ENCODE peak calls at places on chromosomes 6 and 20, in four cellular contexts. One of them, this sample, is unnamed.

GRCh38 chr20:47179267-47179666 is 177.2 kb downstream of the ZMYND8 start:
- DNase-seq in kidney glomerular epithelial cell: no peak
- DNase-seq in iris pigment epithelial cell: no peak
- DNase-seq in neural crest cell: no peak
- DNase-seq in this sample: no peak

GRCh38 chr20:61662946-61663460 is 402.7 kb downstream of the TAF4 start:
- DNase-seq in kidney glomerular epithelial cell: no peak
- DNase-seq in iris pigment epithelial cell: no peak
- DNase-seq in neural crest cell: no peak
- DNase-seq in this sample: no peak

GRCh38 chr20:49541733-49542513 is 26.0 kb downstream of the PTGIS start:
- DNase-seq in kidney glomerular epithelial cell: peak
- DNase-seq in iris pigment epithelial cell: peak
- DNase-seq in neural crest cell: peak
- DNase-seq in this sample: peak

GRCh38 chr20:42026599-42026998 is 408.4 kb upstream of the CHD6 start:
- DNase-seq in kidney glomerular epithelial cell: no peak
- DNase-seq in iris pigment epithelial cell: no peak
- DNase-seq in neural crest cell: no peak
- DNase-seq in this sample: no peak

GRCh38 chr6:16181429-16182359 is 52.8 kb downstream of the MYLIP start:
- DNase-seq in kidney glomerular epithelial cell: no peak
- DNase-seq in iris pigment epithelial cell: peak
- DNase-seq in neural crest cell: no peak
- DNase-seq in this sample: no peak

GRCh38 chr20:33410081-33410742 is 8.9 kb upstream of the CDK5RAP1 start:
- DNase-seq in kidney glomerular epithelial cell: no peak
- DNase-seq in iris pigment epithelial cell: no peak
- DNase-seq in neural crest cell: no peak
- DNase-seq in this sample: no peak

GRCh38 chr6:106287215-106287614 is 38.3 kb downstream of the ATG5 start:
- DNase-seq in kidney glomerular epithelial cell: no peak
- DNase-seq in iris pigment epithelial cell: peak
- DNase-seq in neural crest cell: no peak
- DNase-seq in this sample: no peak

GRCh38 chr6:161074496-161075140 is 83.0 kb downstream of the MAP3K4 start:
- DNase-seq in kidney glomerular epithelial cell: no peak
- DNase-seq in iris pigment epithelial cell: no peak
- DNase-seq in neural crest cell: no peak
- DNase-seq in this sample: no peak

GRCh38 chr20:53748821-53749402 is 155.3 kb upstream of the ZNF217 start:
- DNase-seq in kidney glomerular epithelial cell: peak
- DNase-seq in iris pigment epithelial cell: no peak
- DNase-seq in neural crest cell: no peak
- DNase-seq in this sample: peak

GRCh38 chr6:43758617-43759050 is 11.4 kb upstream of the VEGFA start:
- DNase-seq in kidney glomerular epithelial cell: no peak
- DNase-seq in iris pigment epithelial cell: no peak
- DNase-seq in neural crest cell: peak
- DNase-seq in this sample: no peak

GRCh38 chr20:46139243-46139889 is 21.3 kb downstream of the CD40 start:
- DNase-seq in kidney glomerular epithelial cell: no peak
- DNase-seq in iris pigment epithelial cell: no peak
- DNase-seq in neural crest cell: no peak
- DNase-seq in this sample: no peak

GRCh38 chr20:1005452-1006027 is 3.4 kb upstream of the RSPO4 start:
- DNase-seq in kidney glomerular epithelial cell: peak
- DNase-seq in iris pigment epithelial cell: peak
- DNase-seq in neural crest cell: no peak
- DNase-seq in this sample: peak

GRCh38 chr6:154197176-154197850 is 158.3 kb downstream of the OPRM1 start:
- DNase-seq in kidney glomerular epithelial cell: peak
- DNase-seq in iris pigment epithelial cell: peak
- DNase-seq in neural crest cell: no peak
- DNase-seq in this sample: peak

GRCh38 chr6:14002176-14002947 is 77.6 kb downstream of the RNF182 start:
- DNase-seq in kidney glomerular epithelial cell: no peak
- DNase-seq in iris pigment epithelial cell: no peak
- DNase-seq in neural crest cell: no peak
- DNase-seq in this sample: no peak

GRCh38 chr6:31157543-31158139 is at the start of gene CCHCR1:
- DNase-seq in kidney glomerular epithelial cell: no peak
- DNase-seq in iris pigment epithelial cell: no peak
- DNase-seq in neural crest cell: no peak
- DNase-seq in this sample: no peak

GRCh38 chr6:2839195-2839981 is 2.3 kb downstream of the SERPINB1 start:
- DNase-seq in kidney glomerular epithelial cell: no peak
- DNase-seq in iris pigment epithelial cell: peak
- DNase-seq in neural crest cell: no peak
- DNase-seq in this sample: peak

GRCh38 chr20:1299522-1299921 is 29.4 kb downstream of the SDCBP2 start:
- DNase-seq in kidney glomerular epithelial cell: no peak
- DNase-seq in iris pigment epithelial cell: no peak
- DNase-seq in neural crest cell: no peak
- DNase-seq in this sample: no peak

GRCh38 chr6:20403766-20404640 is 2.3 kb downstream of the E2F3 start:
- DNase-seq in kidney glomerular epithelial cell: no peak
- DNase-seq in iris pigment epithelial cell: peak
- DNase-seq in neural crest cell: peak
- DNase-seq in this sample: peak

GRCh38 chr6:137094411-137095008 is 49.7 kb upstream of the IL20RA start:
- DNase-seq in kidney glomerular epithelial cell: peak
- DNase-seq in iris pigment epithelial cell: peak
- DNase-seq in neural crest cell: peak
- DNase-seq in this sample: peak

GRCh38 chr6:120826253-120826652 is 508.0 kb downstream of the TBC1D32 start:
- DNase-seq in kidney glomerular epithelial cell: no peak
- DNase-seq in iris pigment epithelial cell: peak
- DNase-seq in neural crest cell: peak
- DNase-seq in this sample: no peak

GRCh38 chr6:169766232-169766631 is 14.8 kb downstream of the ERMARD start:
- DNase-seq in kidney glomerular epithelial cell: no peak
- DNase-seq in iris pigment epithelial cell: peak
- DNase-seq in neural crest cell: no peak
- DNase-seq in this sample: peak

This sample was measured in IMR-90.